ENCODE peak calls at places on chromosomes 3 and 15, in six cellular contexts. Y is HEK293T, N is HepG2, U is GM12878, Z is A549, I is K562. P is an unnamed sample.

GRCh38 chr15:42279234-42279723 is 6.0 kb upstream of the TMEM87A start:
- DNase-seq in N (no peak), U (no peak), I (peak), Y (no peak), Z (no peak), P (no peak)

GRCh38 chr3:52144796-52145735 is 9.2 kb downstream of the POC1A start:
- DNase-seq in U (no peak), Z (no peak), Y (no peak), I (no peak), N (no peak), P (no peak)

GRCh38 chr3:65303431-65303830 is 615.6 kb upstream of the ADAMTS9 start:
- DNase-seq in U (no peak), Z (no peak), I (no peak), N (no peak), Y (no peak), P (no peak)

GRCh38 chr3:45425237-45425933 is 37.0 kb downstream of the LARS2 start:
- DNase-seq in Z (no peak), I (no peak), Y (no peak), N (no peak), U (no peak), P (no peak)

GRCh38 chr15:95760508-95760907 is 570.0 kb upstream of the NR2F2 start:
- DNase-seq in Z (no peak), N (peak), U (no peak), Y (no peak), I (peak), P (no peak)

GRCh38 chr3:195551381-195551978 is 8.4 kb upstream of the PPP1R2 start:
- DNase-seq in Y (no peak), N (no peak), U (no peak), I (no peak), Z (no peak), P (no peak)

GRCh38 chr3:188000361-188000861 is 153.5 kb upstream of the LPP start:
- DNase-seq in U (no peak), Y (no peak), Z (no peak), I (no peak), N (no peak), P (no peak)

GRCh38 chr15:39666671-39667070 is 85.8 kb downstream of the THBS1 start:
- DNase-seq in I (no peak), U (no peak), Y (no peak), N (no peak), Z (no peak), P (peak)

GRCh38 chr15:91043190-91043874 is 20.9 kb upstream of the VPS33B start:
- DNase-seq in U (no peak), I (no peak), N (no peak), Y (no peak), Z (no peak), P (no peak)

GRCh38 chr15:42911058-42911592 is 9.5 kb downstream of the TTBK2 start:
- DNase-seq in Z (no peak), I (no peak), N (no peak), U (no peak), Y (no peak), P (peak)

GRCh38 chr15:34442891-34443290 is 5.3 kb upstream of the GOLGA8A start:
- DNase-seq in N (no peak), I (no peak), U (no peak), Z (no peak), Y (no peak), P (no peak)

GRCh38 chr3:192128060-192128459 is 599.3 kb downstream of the FGF12 start:
- DNase-seq in Y (no peak), U (peak), N (no peak), Z (no peak), I (no peak), P (no peak)

GRCh38 chr3:146125946-146126345 is 35.0 kb downstream of the PLOD2 start:
- DNase-seq in Y (no peak), I (no peak), N (peak), U (no peak), Z (peak), P (peak)

GRCh38 chr3:125238759-125239158 is 26.2 kb upstream of the SLC12A8 start:
- DNase-seq in U (no peak), I (no peak), Z (no peak), Y (no peak), N (no peak), P (no peak)

GRCh38 chr3:160003520-160004128 is 15.0 kb downstream of the IL12A start:
- DNase-seq in N (peak), Y (peak), I (peak), Z (peak), U (no peak), P (peak)

GRCh38 chr15:40918146-40918798 is 10.9 kb upstream of the DLL4 start:
- DNase-seq in Z (no peak), I (no peak), Y (no peak), N (no peak), U (no peak), P (no peak)

GRCh38 chr15:94119923-94120775 is 111.2 kb upstream of the MCTP2 start:
- DNase-seq in Z (peak), N (peak), I (peak), Y (peak), U (peak), P (peak)

DNA sequence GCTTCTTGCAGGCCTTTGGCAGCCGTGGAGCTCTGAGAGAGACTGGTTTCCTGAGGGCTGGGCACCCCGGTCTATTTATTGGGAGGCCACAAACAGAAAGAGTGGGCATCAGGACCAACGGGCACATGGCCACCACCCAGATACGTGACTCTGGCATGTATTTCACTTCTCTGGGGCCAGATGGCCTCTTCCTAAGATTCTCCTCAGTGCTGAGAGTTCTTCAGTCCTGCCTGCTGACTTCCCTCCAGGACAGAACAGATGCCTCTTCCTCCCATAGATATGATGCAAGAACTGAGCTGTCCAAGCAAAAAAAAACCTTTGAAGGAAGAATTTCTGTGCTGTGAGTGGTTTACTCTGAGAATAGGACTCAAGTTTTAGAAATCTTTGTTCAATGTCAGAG is 107.7 kb downstream of the IGF2BP2 start:
- DNase-seq in I (no peak), N (no peak), Y (no peak), U (no peak), Z (no peak), P (peak)
- TF ChIP-seq BHLHE40 in I (no peak), N (no peak), Y (no peak), U (no peak), Z (no peak), P (no peak)

GRCh38 chr15:25543156-25543555 is 104.3 kb upstream of the UBE3A start:
- DNase-seq in I (no peak), Z (no peak), U (no peak), Y (no peak), N (no peak), P (peak)
- TF ChIP-seq BHLHE40 in I (no peak), Z (no peak), U (no peak), Y (no peak), N (no peak), P (no peak)

GRCh38 chr15:74305687-74306086 is 61.8 kb downstream of the CYP11A1 start:
- DNase-seq in U (no peak), Z (no peak), I (no peak), Y (no peak), N (no peak), P (no peak)

GRCh38 chr15:74306801-74307217 is 60.6 kb downstream of the CYP11A1 start:
- DNase-seq in N (no peak), Y (no peak), U (no peak), Z (no peak), I (no peak), P (no peak)

GRCh38 chr15:74302821-74303359 is 64.6 kb downstream of the CYP11A1 start:
- DNase-seq in N (peak), I (peak), U (no peak), Z (peak), Y (peak), P (no peak)

GRCh38 chr15:74303741-74304309 is 63.6 kb downstream of the CYP11A1 start:
- DNase-seq in Z (no peak), I (no peak), Y (no peak), N (no peak), U (no peak), P (no peak)

GRCh38 chr15:74304459-74304858 is 63.0 kb downstream of the CYP11A1 start:
- DNase-seq in N (no peak), U (no peak), Y (no peak), I (no peak), Z (no peak), P (no peak)
- TF ChIP-seq BHLHE40 in N (no peak), U (no peak), Y (no peak), I (no peak), Z (no peak), P (no peak)

GRCh38 chr3:180416111-180416541 is 185.8 kb upstream of the TTC14 start:
- DNase-seq in N (peak), I (no peak), U (no peak), Y (no peak), Z (no peak), P (peak)

GRCh38 chr3:180420016-180420415 is 181.9 kb upstream of the TTC14 start:
- DNase-seq in N (no peak), U (no peak), Y (no peak), Z (no peak), I (no peak), P (peak)

GRCh38 chr3:180414157-180414556 is 187.8 kb upstream of the TTC14 start:
- DNase-seq in Z (no peak), N (no peak), Y (no peak), U (no peak), I (no peak), P (no peak)

GRCh38 chr3:180420804-180421203 is 181.2 kb upstream of the TTC14 start:
- DNase-seq in N (no peak), U (no peak), Z (no peak), I (no peak), Y (no peak), P (peak)

DNA sequence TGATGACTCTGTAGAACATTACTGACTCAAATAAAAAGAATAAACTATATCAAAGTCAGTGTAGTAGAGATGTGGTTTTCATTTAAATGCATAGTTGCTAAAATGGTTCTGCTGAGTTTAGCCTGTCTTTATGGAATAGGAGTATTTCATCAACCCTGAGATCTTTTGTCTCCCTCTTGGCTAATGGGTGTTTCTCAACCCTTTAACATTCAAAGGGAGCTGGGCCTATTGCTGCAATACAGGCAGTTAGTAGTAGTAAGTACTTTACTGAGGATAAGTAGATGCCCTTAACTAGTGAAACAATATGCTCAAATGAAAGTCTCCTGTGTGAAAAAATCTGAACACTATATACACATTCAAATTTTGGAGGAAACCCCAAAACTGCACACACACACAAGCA is 184.7 kb upstream of the TTC14 start:
- DNase-seq in Y (no peak), I (no peak), U (no peak), Z (no peak), N (no peak), P (no peak)
- TF ChIP-seq BHLHE40 in Y (no peak), I (no peak), U (no peak), Z (no peak), N (no peak), P (no peak)

P was measured in IMR-90.